ENCODE peak calls at places on chromosome 13, in seven cellular contexts. C is tibial nerve, M is stomach, V is A549, O is transverse colon, W is suprapubic skin, B is HepG2. S is an unnamed sample.

GRCh38 chr13:46992383-46992952 is 95.6 kb upstream of the HTR2A start:
- DNase-seq in C (no peak), B (peak; percentile 10), O (no peak), W (no peak), V (no peak), M (no peak), S (no peak)

GRCh38 chr13:52851153-52851962 is 2.9 kb upstream of the PCDH8 start:
- DNase-seq in B (peak; percentile 7), C (no peak), W (no peak), V (no peak), O (peak; percentile 40), M (peak; percentile 32), S (no peak)

GRCh38 chr13:59444210-59444857 is 719.4 kb downstream of the DIAPH3 start:
- DNase-seq in M (no peak), W (no peak), V (no peak), B (no peak), O (no peak), C (no peak), S (no peak)

GRCh38 chr13:58804832-58805231 is 1173.3 kb downstream of the PCDH17 start:
- DNase-seq in O (no peak), W (no peak), V (no peak), C (no peak), B (no peak), M (no peak), S (no peak)

GRCh38 chr13:24500977-24501376 is 11.6 kb downstream of the PARP4 start:
- DNase-seq in W (no peak), O (no peak), B (no peak), C (no peak), V (no peak), M (no peak), S (no peak)

GRCh38 chr13:83780201-83780600 is 102.1 kb downstream of the SLITRK1 start:
- DNase-seq in W (no peak), O (no peak), M (no peak), B (peak; percentile 27), V (no peak), C (no peak), S (no peak)

GRCh38 chr13:51793570-51794273 is 10.2 kb downstream of the DHRS12 start:
- DNase-seq in C (no peak), V (no peak), M (no peak), B (no peak), W (peak; percentile 43), O (no peak), S (no peak)

GRCh38 chr13:114130708-114131580 is 1.5 kb downstream of the RASA3 start:
- DNase-seq in O (peak; percentile 53), V (peak; percentile 23), C (no peak), M (no peak), B (no peak), W (no peak), S (no peak)

GRCh38 chr13:102757006-102757405 is 16.6 kb downstream of the TEX30 start:
- DNase-seq in O (no peak), B (no peak), W (no peak), V (no peak), M (no peak), C (no peak), S (no peak)

GRCh38 chr13:94966380-94966779 is 254.0 kb upstream of the SOX21 start:
- DNase-seq in M (no peak), O (no peak), V (no peak), C (no peak), B (no peak), W (no peak), S (no peak)

GRCh38 chr13:114081761-114082681 is 50.4 kb downstream of the RASA3 start:
- DNase-seq in V (no peak), O (no peak), M (peak; percentile 87), B (no peak), C (peak; percentile 8), W (peak; percentile 55), S (no peak)

GRCh38 chr13:111659842-111660241 is 339.4 kb downstream of the TEX29 start:
- DNase-seq in M (no peak), O (no peak), C (no peak), W (no peak), V (no peak), B (no peak), S (no peak)

GRCh38 chr13:58704953-58705352 is 1073.4 kb downstream of the PCDH17 start:
- DNase-seq in V (no peak), M (no peak), C (no peak), B (no peak), W (no peak), O (no peak), S (no peak)

GRCh38 chr13:99471231-99472202 is 29.8 kb upstream of the TM9SF2 start:
- DNase-seq in W (no peak), B (no peak), V (no peak), M (no peak), O (no peak), C (no peak), S (no peak)

GRCh38 chr13:28297341-28297740 is 159.0 kb downstream of the PAN3 start:
- DNase-seq in W (no peak), O (no peak), B (no peak), M (no peak), V (no peak), C (no peak), S (no peak)

GRCh38 chr13:46544208-46544607 is 8.8 kb upstream of the LRCH1 start:
- DNase-seq in W (no peak), V (no peak), B (no peak), M (no peak), C (no peak), O (no peak), S (no peak)

DNA sequence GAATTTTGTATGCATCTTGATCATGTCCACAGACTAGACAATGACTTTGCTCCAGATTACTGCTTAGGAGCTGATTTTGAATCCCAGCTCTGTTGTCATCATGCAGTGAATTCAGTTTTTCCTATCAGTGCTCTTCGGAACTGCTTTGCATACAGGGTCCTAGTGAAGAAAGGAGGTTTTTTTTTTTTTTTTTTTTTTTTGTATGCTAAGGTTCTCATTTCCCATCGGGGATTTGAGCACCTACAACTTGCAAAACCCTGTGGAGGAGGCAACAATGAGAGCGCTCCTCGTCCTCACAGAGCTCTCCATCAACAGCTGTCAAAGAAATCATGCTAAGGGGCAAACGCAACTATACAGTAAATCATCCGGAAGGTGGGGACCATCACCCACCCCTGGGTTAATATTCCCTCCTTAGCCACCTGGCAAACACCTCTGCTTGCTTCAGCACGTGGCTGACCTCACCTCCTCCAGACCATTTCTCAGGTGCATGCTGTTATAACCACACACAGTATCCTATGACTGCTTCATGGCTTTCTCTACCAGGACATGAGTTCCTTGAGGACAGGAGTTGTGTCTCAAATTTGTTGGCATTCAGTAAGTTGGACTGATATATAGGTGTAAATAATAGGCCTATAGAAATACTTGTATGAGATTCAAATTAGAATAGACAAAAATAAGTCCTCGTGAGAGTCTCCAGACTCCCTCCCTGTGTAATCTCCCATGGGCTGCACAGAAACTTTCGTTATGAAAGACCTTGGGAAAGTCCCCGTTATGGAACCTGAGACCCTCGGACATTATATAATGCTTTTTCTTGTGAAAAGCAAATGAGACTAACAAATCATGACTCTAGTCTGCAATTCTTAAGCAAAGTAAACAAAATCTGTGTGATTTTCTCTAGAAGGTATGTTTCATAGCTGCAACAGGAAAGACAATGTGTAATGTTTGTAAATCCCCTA is 113.8 kb downstream of the KATNAL1 start:
- DNase-seq in C (no peak), W (no peak), O (no peak), B (no peak), M (no peak), V (no peak), S (peak; percentile 12)
- TF ChIP-seq EP300 in C (no peak), W (no peak), O (no peak), B (no peak), M (no peak), V (no peak), S (no peak)

GRCh38 chr13:65642301-65642700 is 1587.8 kb downstream of the PCDH9 start:
- DNase-seq in C (no peak), B (no peak), V (no peak), W (no peak), O (no peak), M (no peak), S (no peak)

DNA sequence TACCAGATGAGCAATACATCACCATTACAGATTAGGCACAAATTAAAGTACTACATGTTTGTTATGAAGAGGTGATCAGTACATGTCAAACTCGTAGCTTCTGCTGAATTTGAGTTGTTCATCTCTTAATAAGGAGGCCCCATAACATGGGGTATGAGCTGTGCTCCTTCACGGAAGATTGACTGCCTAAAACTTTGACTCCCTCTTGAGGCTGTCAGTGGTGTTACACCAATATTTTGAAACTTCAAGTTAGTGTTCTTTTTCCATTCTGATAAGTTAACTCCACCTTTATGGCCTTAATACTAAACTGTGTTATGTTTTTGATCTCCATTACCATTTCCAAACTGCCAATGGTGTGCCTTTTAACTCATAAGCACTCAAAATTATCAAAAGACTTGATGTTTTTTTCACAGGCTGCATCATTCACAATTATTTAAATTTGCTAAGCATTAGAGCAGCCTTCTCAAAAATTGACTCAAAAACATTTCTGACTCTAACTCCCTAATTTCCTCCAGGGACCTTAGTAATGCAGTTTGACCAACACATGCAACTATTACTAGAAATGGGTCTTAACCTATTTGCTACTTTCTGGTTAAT is 1591.5 kb downstream of the PCDH9 start:
- DNase-seq in V (peak; percentile 0), C (no peak), B (peak; percentile 16), O (no peak), M (no peak), W (no peak), S (no peak)
- TF ChIP-seq CTCF in V (peak; percentile 47), C (peak; percentile 52), B (peak; percentile 66), O (no peak), M (peak; percentile 16), W (peak; percentile 47), S (peak; percentile 74)

DNA sequence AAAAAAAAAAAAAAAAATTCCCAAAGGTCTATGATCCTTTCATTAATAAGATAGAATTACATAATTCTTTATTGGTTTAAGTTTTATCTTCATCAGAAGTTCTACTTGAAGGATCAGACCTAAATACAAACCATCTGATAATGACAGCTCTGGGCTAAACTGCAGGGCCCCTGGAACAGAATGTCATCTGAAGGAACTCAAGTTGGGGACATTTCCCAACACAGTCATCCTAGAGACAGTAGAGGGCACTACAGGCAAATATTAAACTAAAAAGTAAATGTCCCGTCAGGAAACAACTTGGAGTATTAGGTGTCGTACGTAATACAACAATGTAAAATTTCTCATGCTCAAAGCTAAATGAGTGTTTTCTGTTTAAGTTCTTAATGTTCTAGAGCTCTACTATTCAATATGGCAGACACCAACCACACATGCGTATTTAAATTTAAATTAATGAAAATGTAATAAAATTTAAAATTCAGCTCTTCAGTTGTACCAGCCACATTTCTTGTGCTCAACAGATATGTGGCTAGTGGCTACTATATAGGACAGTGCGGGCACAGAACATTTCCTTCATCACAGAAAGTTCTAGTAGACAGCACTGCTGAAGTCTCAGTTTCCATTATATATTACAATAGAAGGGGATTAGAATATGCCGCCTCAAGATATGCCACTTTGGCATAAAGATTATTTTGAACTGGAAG is 21.8 kb upstream of the NAXD start:
- DNase-seq in O (no peak), M (no peak), C (no peak), W (no peak), B (peak; percentile 65), V (peak; percentile 49), S (no peak)
- TF ChIP-seq EP300 in O (no peak), M (no peak), C (peak; percentile 13), W (no peak), B (no peak), V (no peak), S (no peak)

DNA sequence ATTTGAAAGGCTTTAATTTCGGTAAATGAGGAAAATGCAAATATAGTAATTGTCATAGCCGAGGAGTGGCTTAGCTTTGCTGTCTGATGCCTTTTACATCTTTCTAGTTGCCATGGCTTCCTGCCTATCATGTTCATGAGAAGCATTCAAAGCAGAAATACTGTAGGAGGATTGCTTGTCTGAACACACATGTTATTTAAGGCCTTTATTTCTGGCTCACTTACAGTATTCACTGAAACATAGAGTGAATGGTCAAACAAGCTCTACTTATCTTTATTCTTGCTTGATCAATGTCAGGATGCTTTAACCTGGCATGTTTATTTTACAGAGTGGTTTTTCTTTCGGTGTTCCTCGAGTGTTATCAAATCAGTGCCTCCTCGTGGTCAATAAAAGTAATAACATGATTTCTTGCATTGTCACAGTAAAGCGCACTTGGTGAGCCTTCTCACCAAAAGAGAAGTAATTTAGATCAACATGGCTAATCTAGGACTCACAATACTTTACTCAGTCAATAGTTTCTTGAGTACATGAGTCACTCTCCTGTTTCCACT is 73.5 kb upstream of the PCDH17 start:
- DNase-seq in O (no peak), C (no peak), V (no peak), B (peak; percentile 15), M (no peak), W (no peak), S (no peak)
- TF ChIP-seq CTCF in O (no peak), C (no peak), V (no peak), B (no peak), M (no peak), W (no peak), S (no peak)